ENCODE peak calls at places on chromosomes 1 and 21, in ten cellular contexts. K is thyroid gland, B is prostate gland, N is heart left ventricle, J is body of pancreas, F is IMR-90, U is transverse colon, A is tibial nerve, Q is endothelial cell of umbilical vein, E is A549. H is an unnamed sample.

GRCh38 chr1:151825811-151826660 is 5.6 kb downstream of the RORC start:
- DNase-seq in B (no peak), F (no peak), E (no peak), J (no peak), Q (no peak), N (no peak), K (peak), A (no peak), U (peak), H (no peak)

GRCh38 chr1:244664353-244664752 is 11.4 kb downstream of the DESI2 start:
- DNase-seq in U (no peak), J (no peak), B (no peak), E (no peak), K (no peak), A (no peak), N (no peak), F (peak), Q (no peak), H (no peak)

GRCh38 chr1:54053745-54054437 is 483 bp downstream of the TCEANC2 start:
- DNase-seq in K (no peak), B (no peak), E (no peak), U (no peak), J (no peak), N (no peak), F (peak), A (no peak), Q (peak), H (no peak)

GRCh38 chr1:168893359-168893791 is 164.4 kb upstream of the DPT start:
- DNase-seq in Q (no peak), F (no peak), K (no peak), N (peak), B (no peak), J (peak), U (no peak), A (no peak), E (no peak), H (no peak)

GRCh38 chr1:209652873-209653401 is 712 bp upstream of the LAMB3 start:
- DNase-seq in Q (peak), J (peak), N (peak), U (peak), B (peak), A (peak), F (peak), E (no peak), K (peak), H (no peak)

GRCh38 chr21:44939532-44940115 is at the start of gene SLX9:
- DNase-seq in J (peak), E (peak), Q (peak), K (peak), A (no peak), F (peak), B (peak), U (peak), N (peak), H (no peak)

GRCh38 chr1:172708452-172708851 is 49.5 kb downstream of the FASLG start:
- DNase-seq in B (no peak), J (no peak), A (no peak), K (no peak), F (no peak), U (no peak), E (no peak), N (no peak), Q (no peak), H (no peak)

GRCh38 chr1:113903496-113904291 is 905 bp downstream of the AP4B1 start:
- DNase-seq in F (no peak), A (no peak), J (no peak), U (no peak), K (no peak), N (no peak), B (no peak), E (no peak), Q (no peak), H (no peak)

GRCh38 chr1:183070923-183071618 is 47.9 kb downstream of the LAMC1 start:
- DNase-seq in F (peak), E (no peak), K (no peak), A (no peak), Q (peak), J (no peak), B (no peak), N (no peak), U (no peak), H (no peak)

GRCh38 chr1:180182721-180183311 is 28.1 kb downstream of the QSOX1 start:
- DNase-seq in J (no peak), A (no peak), F (no peak), N (no peak), K (no peak), B (no peak), U (no peak), Q (no peak), E (no peak), H (no peak)

GRCh38 chr1:28436211-28436769 is 66.8 kb downstream of the PHACTR4 start:
- DNase-seq in B (no peak), Q (no peak), E (no peak), A (no peak), K (no peak), U (no peak), F (no peak), J (no peak), N (no peak), H (no peak)

GRCh38 chr1:7405844-7406500 is 365.1 kb upstream of the VAMP3 start:
- DNase-seq in F (no peak), B (peak), A (no peak), U (no peak), J (no peak), N (no peak), K (no peak), E (no peak), Q (no peak), H (peak)

GRCh38 chr1:206435450-206435849 is 34.8 kb upstream of the IKBKE start:
- DNase-seq in A (no peak), Q (no peak), E (no peak), U (no peak), N (no peak), B (no peak), K (no peak), J (no peak), F (peak), H (no peak)

GRCh38 chr1:167263344-167263743 is 42.7 kb downstream of the POU2F1 start:
- DNase-seq in F (no peak), K (no peak), B (no peak), U (no peak), A (no peak), N (no peak), E (no peak), Q (no peak), J (no peak), H (no peak)

GRCh38 chr1:6271554-6271953 is 10.7 kb upstream of the GPR153 start:
- DNase-seq in E (no peak), B (no peak), A (no peak), U (peak), Q (no peak), N (no peak), K (no peak), F (no peak), J (no peak), H (no peak)

GRCh38 chr1:3914331-3914851 is 14.3 kb upstream of the C1orf174 start:
- DNase-seq in J (no peak), E (no peak), B (no peak), Q (no peak), U (no peak), A (no peak), F (no peak), K (no peak), N (no peak), H (no peak)

GRCh38 chr1:151553659-151554058 is 13.6 kb downstream of the TUFT1 start:
- DNase-seq in N (no peak), J (no peak), A (no peak), Q (no peak), U (no peak), K (no peak), B (no peak), F (peak), E (no peak), H (no peak)

GRCh38 chr1:178055093-178055492 is 38.8 kb upstream of the RASAL2 start:
- DNase-seq in A (no peak), N (peak), K (peak), U (peak), E (peak), J (peak), Q (no peak), F (no peak), B (no peak), H (no peak)

GRCh38 chr1:21141030-21141429 is 35.7 kb downstream of the EIF4G3 start:
- DNase-seq in U (no peak), F (no peak), B (no peak), N (no peak), Q (no peak), K (no peak), A (no peak), E (no peak), J (no peak), H (no peak)

GRCh38 chr1:1358433-1359201 is at the start of gene MXRA8:
- DNase-seq in B (no peak), E (no peak), J (peak), K (peak), A (peak), F (peak), Q (no peak), U (peak), N (peak), H (no peak)

GRCh38 chr1:181485276-181486097 is 2.2 kb downstream of the CACNA1E start:
- DNase-seq in N (no peak), E (no peak), U (no peak), K (peak), Q (no peak), B (no peak), A (no peak), F (no peak), J (peak), H (peak)

GRCh38 chr1:161357073-161357472 is 10.6 kb downstream of the CFAP126 start:
- DNase-seq in F (no peak), Q (no peak), B (no peak), N (no peak), K (no peak), U (no peak), J (no peak), E (no peak), A (no peak), H (no peak)

GRCh38 chr1:26225033-26225831 is 8.8 kb upstream of the CEP85 start:
- DNase-seq in Q (peak), F (no peak), U (peak), E (no peak), A (no peak), K (peak), J (peak), B (peak), N (peak), H (no peak)

GRCh38 chr1:223720987-223721591 is 8.8 kb downstream of the CAPN2 start:
- DNase-seq in B (peak), K (no peak), N (no peak), A (no peak), J (peak), E (no peak), U (peak), F (peak), Q (peak), H (no peak)

GRCh38 chr1:36203554-36204346 is 20.5 kb upstream of the THRAP3 start:
- DNase-seq in J (peak), Q (no peak), A (no peak), F (peak), B (no peak), K (peak), N (peak), U (peak), E (no peak), H (no peak)

GRCh38 chr1:232423591-232423990 is 206.3 kb downstream of the SIPA1L2 start:
- DNase-seq in B (no peak), Q (no peak), F (peak), A (no peak), E (no peak), K (no peak), J (no peak), U (no peak), N (no peak), H (no peak)
- H3K4me3 ChIP-seq in B (no peak), Q (no peak), F (no peak), A (no peak), E (no peak), K (no peak), J (no peak), U (no peak), N (no peak), H (no peak)

GRCh38 chr21:33325222-33326067 is 675 bp downstream of the IFNAR1 start:
- DNase-seq in E (peak), Q (peak), K (peak), N (peak), B (peak), F (peak), A (peak), J (peak), U (peak), H (no peak)
- TF ChIP-seq POLR2A in E (no peak), Q (peak), K (no peak), N (no peak), B (no peak), F (peak), A (no peak), J (no peak), U (no peak), H (no peak)

GRCh38 chr1:17539202-17539525 is 334 bp upstream of the ARHGEF10L start:
- DNase-seq in E (no peak), K (no peak), F (no peak), Q (no peak), A (no peak), J (no peak), U (no peak), N (no peak), B (no peak), H (no peak)
- H3K27ac ChIP-seq in E (peak), K (peak), F (no peak), Q (no peak), A (peak), J (peak), U (peak), N (peak), B (peak), H (peak)

DNA sequence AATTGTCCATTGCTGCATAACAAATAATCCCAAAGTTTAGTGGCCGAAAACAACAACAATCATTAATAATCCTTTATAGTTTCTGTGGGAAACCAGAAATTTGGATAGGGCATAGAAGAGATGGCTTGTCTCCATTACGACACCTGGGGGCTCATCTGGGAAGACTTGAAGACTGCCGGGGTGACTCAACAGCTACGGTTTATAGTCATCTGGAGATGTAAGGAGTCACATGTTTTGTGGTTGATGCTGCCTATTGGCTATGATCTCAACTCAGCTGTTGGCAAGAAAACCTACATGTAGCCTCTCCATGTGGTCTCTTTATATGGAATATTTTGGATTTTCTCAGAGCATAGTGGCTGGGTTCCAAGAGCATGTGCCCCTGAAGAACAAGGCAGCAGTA is 29.3 kb upstream of the TSPAN2 start:
- DNase-seq in Q (no peak), N (no peak), K (no peak), J (no peak), F (no peak), E (no peak), A (no peak), B (no peak), U (no peak), H (no peak)
- H3K4me3 ChIP-seq in Q (no peak), N (no peak), K (no peak), J (no peak), F (no peak), E (no peak), A (no peak), B (no peak), U (no peak), H (no peak)

DNA sequence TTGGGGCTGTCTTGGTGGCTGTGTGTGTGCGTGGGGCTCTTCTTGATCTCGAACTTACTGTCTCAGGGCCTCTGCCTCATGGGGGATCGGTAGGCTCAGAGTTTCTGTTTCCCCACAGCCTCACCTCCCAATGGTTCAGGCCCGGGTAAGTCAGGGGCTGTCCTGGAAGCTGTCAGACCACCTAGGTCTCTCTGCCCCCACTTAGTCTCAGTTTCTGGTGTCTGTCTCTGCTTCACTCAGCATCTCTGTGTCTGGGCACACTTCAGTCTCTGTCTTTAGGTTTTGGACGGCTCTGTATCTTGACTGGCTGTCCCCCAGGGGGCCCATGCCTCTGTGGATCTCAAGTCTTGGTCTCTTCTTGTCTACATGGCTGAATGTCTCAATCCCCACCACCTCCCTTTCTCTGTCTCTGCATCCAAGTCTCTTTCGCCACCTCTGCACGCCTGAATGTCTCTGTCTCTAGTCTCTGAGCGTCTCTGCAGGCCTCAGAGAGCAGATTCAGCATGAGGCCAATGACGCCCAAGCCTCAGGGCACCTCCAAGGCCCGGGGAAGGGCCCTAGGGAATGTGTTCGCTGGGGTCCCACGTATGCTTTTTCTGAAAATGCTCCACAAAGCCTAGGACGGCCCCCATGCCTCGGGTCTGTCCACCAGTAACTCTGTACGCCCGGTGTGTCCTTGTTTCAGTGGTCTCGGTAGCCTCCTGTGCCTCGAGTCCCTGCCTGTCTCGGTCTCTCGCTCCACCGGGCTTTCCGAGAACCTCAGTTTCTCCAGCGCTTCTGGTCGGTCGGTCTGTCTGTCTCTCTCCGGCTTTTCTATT is 821 bp downstream of the FHL3 start:
- DNase-seq in Q (peak), A (no peak), N (no peak), K (no peak), B (no peak), J (no peak), E (no peak), U (no peak), F (no peak), H (no peak)
- TF ChIP-seq POLR2A in Q (no peak), A (no peak), N (no peak), K (no peak), B (no peak), J (no peak), E (no peak), U (no peak), F (peak), H (no peak)

GRCh38 chr1:11080931-11081330 is 18.7 kb downstream of the EXOSC10 start:
- DNase-seq in N (no peak), B (no peak), K (no peak), U (no peak), A (no peak), F (no peak), E (no peak), Q (no peak), J (no peak), H (no peak)

GRCh38 chr1:11078631-11079030 is 18.8 kb upstream of the SRM start:
- DNase-seq in A (no peak), F (peak), J (no peak), B (no peak), U (no peak), E (no peak), K (no peak), Q (no peak), N (no peak), H (no peak)
- H3K27ac ChIP-seq in A (no peak), F (no peak), J (no peak), B (no peak), U (no peak), E (no peak), K (no peak), Q (no peak), N (no peak), H (no peak)

H was measured in vagina.